ENCODE peak calls at places on chromosomes 6 and 20, in nine cellular contexts. One of them, this sample, is unnamed.

GRCh38 chr6:90285611-90286381 is 10.8 kb downstream of the BACH2 start:
- DNase-seq in HL-60: peak; percentile 53
- DNase-seq in D341Med: no peak
- DNase-seq in HEK293T: peak; percentile 65
- DNase-seq in activated CD8-positive, alpha-beta memory T cell treated with anti-CD3 and anti-CD28 coated beads, Interleukin-2, amount 50 U/mL, for 48 hours: peak; percentile 78
- DNase-seq in ecto neural progenitor cell: peak; percentile 72
- DNase-seq in HFF-Myc: peak; percentile 64
- DNase-seq in endodermal cell: peak; percentile 89
- DNase-seq in NCI-H748 treated with DMSO at 0.1 percent for 48 hours: no peak
- DNase-seq in this sample: peak; percentile 54

GRCh38 chr6:109461733-109462526 is 6.4 kb upstream of the MICAL1 start:
- DNase-seq in HL-60: no peak
- DNase-seq in D341Med: no peak
- DNase-seq in HEK293T: no peak
- DNase-seq in activated CD8-positive, alpha-beta memory T cell treated with anti-CD3 and anti-CD28 coated beads, Interleukin-2, amount 50 U/mL, for 48 hours: no peak
- DNase-seq in ecto neural progenitor cell: no peak
- DNase-seq in HFF-Myc: no peak
- DNase-seq in endodermal cell: no peak
- DNase-seq in NCI-H748 treated with DMSO at 0.1 percent for 48 hours: no peak
- DNase-seq in this sample: no peak

GRCh38 chr6:22906091-22906549 is 336.8 kb downstream of the HDGFL1 start:
- DNase-seq in HL-60: no peak
- DNase-seq in D341Med: peak; percentile 35
- DNase-seq in HEK293T: peak; percentile 21
- DNase-seq in activated CD8-positive, alpha-beta memory T cell treated with anti-CD3 and anti-CD28 coated beads, Interleukin-2, amount 50 U/mL, for 48 hours: no peak
- DNase-seq in ecto neural progenitor cell: no peak
- DNase-seq in HFF-Myc: no peak
- DNase-seq in endodermal cell: peak; percentile 48
- DNase-seq in NCI-H748 treated with DMSO at 0.1 percent for 48 hours: peak; percentile 8
- DNase-seq in this sample: no peak

GRCh38 chr6:13923527-13924145 is 1.1 kb upstream of the RNF182 start:
- DNase-seq in HL-60: no peak
- DNase-seq in D341Med: no peak
- DNase-seq in HEK293T: no peak
- DNase-seq in activated CD8-positive, alpha-beta memory T cell treated with anti-CD3 and anti-CD28 coated beads, Interleukin-2, amount 50 U/mL, for 48 hours: no peak
- DNase-seq in ecto neural progenitor cell: no peak
- DNase-seq in HFF-Myc: no peak
- DNase-seq in endodermal cell: no peak
- DNase-seq in NCI-H748 treated with DMSO at 0.1 percent for 48 hours: no peak
- DNase-seq in this sample: no peak

GRCh38 chr20:38725959-38726848 is 1.9 kb downstream of the SLC32A1 start:
- DNase-seq in HL-60: peak; percentile 9
- DNase-seq in D341Med: peak; percentile 81
- DNase-seq in HEK293T: no peak
- DNase-seq in activated CD8-positive, alpha-beta memory T cell treated with anti-CD3 and anti-CD28 coated beads, Interleukin-2, amount 50 U/mL, for 48 hours: peak; percentile 77
- DNase-seq in ecto neural progenitor cell: peak; percentile 89
- DNase-seq in HFF-Myc: no peak
- DNase-seq in endodermal cell: peak; percentile 97
- DNase-seq in NCI-H748 treated with DMSO at 0.1 percent for 48 hours: no peak
- DNase-seq in this sample: peak; percentile 91

GRCh38 chr6:44219053-44219814 is 2.5 kb downstream of the MYMX start:
- DNase-seq in HL-60: no peak
- DNase-seq in D341Med: no peak
- DNase-seq in HEK293T: peak; percentile 66
- DNase-seq in activated CD8-positive, alpha-beta memory T cell treated with anti-CD3 and anti-CD28 coated beads, Interleukin-2, amount 50 U/mL, for 48 hours: peak; percentile 71
- DNase-seq in ecto neural progenitor cell: peak; percentile 95
- DNase-seq in HFF-Myc: no peak
- DNase-seq in endodermal cell: peak; percentile 97
- DNase-seq in NCI-H748 treated with DMSO at 0.1 percent for 48 hours: peak; percentile 63
- DNase-seq in this sample: peak; percentile 84

GRCh38 chr20:47080365-47080764 is 185.7 kb downstream of the EYA2 start:
- DNase-seq in HL-60: no peak
- DNase-seq in D341Med: no peak
- DNase-seq in HEK293T: no peak
- DNase-seq in activated CD8-positive, alpha-beta memory T cell treated with anti-CD3 and anti-CD28 coated beads, Interleukin-2, amount 50 U/mL, for 48 hours: no peak
- DNase-seq in ecto neural progenitor cell: no peak
- DNase-seq in HFF-Myc: no peak
- DNase-seq in endodermal cell: no peak
- DNase-seq in NCI-H748 treated with DMSO at 0.1 percent for 48 hours: no peak
- DNase-seq in this sample: no peak

GRCh38 chr6:147936703-147937102 is 405.9 kb upstream of the SASH1 start:
- DNase-seq in HL-60: no peak
- DNase-seq in D341Med: no peak
- DNase-seq in HEK293T: no peak
- DNase-seq in activated CD8-positive, alpha-beta memory T cell treated with anti-CD3 and anti-CD28 coated beads, Interleukin-2, amount 50 U/mL, for 48 hours: no peak
- DNase-seq in ecto neural progenitor cell: no peak
- DNase-seq in HFF-Myc: no peak
- DNase-seq in endodermal cell: no peak
- DNase-seq in NCI-H748 treated with DMSO at 0.1 percent for 48 hours: no peak
- DNase-seq in this sample: no peak

GRCh38 chr20:7010584-7010983 is 243.1 kb downstream of the BMP2 start:
- DNase-seq in HL-60: no peak
- DNase-seq in D341Med: no peak
- DNase-seq in HEK293T: no peak
- DNase-seq in activated CD8-positive, alpha-beta memory T cell treated with anti-CD3 and anti-CD28 coated beads, Interleukin-2, amount 50 U/mL, for 48 hours: no peak
- DNase-seq in ecto neural progenitor cell: no peak
- DNase-seq in HFF-Myc: no peak
- DNase-seq in endodermal cell: no peak
- DNase-seq in NCI-H748 treated with DMSO at 0.1 percent for 48 hours: no peak
- DNase-seq in this sample: no peak

GRCh38 chr6:104862456-104862855 is 2.7 kb upstream of the HACE1 start:
- DNase-seq in HL-60: no peak
- DNase-seq in D341Med: no peak
- DNase-seq in HEK293T: no peak
- DNase-seq in activated CD8-positive, alpha-beta memory T cell treated with anti-CD3 and anti-CD28 coated beads, Interleukin-2, amount 50 U/mL, for 48 hours: no peak
- DNase-seq in ecto neural progenitor cell: no peak
- DNase-seq in HFF-Myc: peak; percentile 49
- DNase-seq in endodermal cell: no peak
- DNase-seq in NCI-H748 treated with DMSO at 0.1 percent for 48 hours: no peak
- DNase-seq in this sample: no peak

GRCh38 chr6:151452750-151453427 is 963 bp upstream of the RMND1 start:
- DNase-seq in HL-60: no peak
- DNase-seq in D341Med: no peak
- DNase-seq in HEK293T: no peak
- DNase-seq in activated CD8-positive, alpha-beta memory T cell treated with anti-CD3 and anti-CD28 coated beads, Interleukin-2, amount 50 U/mL, for 48 hours: no peak
- DNase-seq in ecto neural progenitor cell: no peak
- DNase-seq in HFF-Myc: no peak
- DNase-seq in endodermal cell: no peak
- DNase-seq in NCI-H748 treated with DMSO at 0.1 percent for 48 hours: no peak
- DNase-seq in this sample: no peak

GRCh38 chr6:134451529-134451928 is 133.6 kb upstream of the SGK1 start:
- DNase-seq in HL-60: no peak
- DNase-seq in D341Med: no peak
- DNase-seq in HEK293T: no peak
- DNase-seq in activated CD8-positive, alpha-beta memory T cell treated with anti-CD3 and anti-CD28 coated beads, Interleukin-2, amount 50 U/mL, for 48 hours: no peak
- DNase-seq in ecto neural progenitor cell: no peak
- DNase-seq in HFF-Myc: no peak
- DNase-seq in endodermal cell: no peak
- DNase-seq in NCI-H748 treated with DMSO at 0.1 percent for 48 hours: no peak
- DNase-seq in this sample: no peak

GRCh38 chr6:161265975-161266374 is 7.9 kb downstream of the AGPAT4 start:
- DNase-seq in HL-60: no peak
- DNase-seq in D341Med: no peak
- DNase-seq in HEK293T: no peak
- DNase-seq in activated CD8-positive, alpha-beta memory T cell treated with anti-CD3 and anti-CD28 coated beads, Interleukin-2, amount 50 U/mL, for 48 hours: no peak
- DNase-seq in ecto neural progenitor cell: no peak
- DNase-seq in HFF-Myc: no peak
- DNase-seq in endodermal cell: no peak
- DNase-seq in NCI-H748 treated with DMSO at 0.1 percent for 48 hours: no peak
- DNase-seq in this sample: no peak

GRCh38 chr6:107991939-107992560 is 34.0 kb upstream of the SEC63 start:
- DNase-seq in HL-60: no peak
- DNase-seq in D341Med: no peak
- DNase-seq in HEK293T: peak; percentile 16
- DNase-seq in activated CD8-positive, alpha-beta memory T cell treated with anti-CD3 and anti-CD28 coated beads, Interleukin-2, amount 50 U/mL, for 48 hours: no peak
- DNase-seq in ecto neural progenitor cell: no peak
- DNase-seq in HFF-Myc: no peak
- DNase-seq in endodermal cell: no peak
- DNase-seq in NCI-H748 treated with DMSO at 0.1 percent for 48 hours: no peak
- DNase-seq in this sample: no peak

GRCh38 chr6:154928325-154928922 is 66.7 kb upstream of the TIAM2 start:
- DNase-seq in HL-60: peak; percentile 50
- DNase-seq in D341Med: peak; percentile 67
- DNase-seq in HEK293T: peak; percentile 81
- DNase-seq in activated CD8-positive, alpha-beta memory T cell treated with anti-CD3 and anti-CD28 coated beads, Interleukin-2, amount 50 U/mL, for 48 hours: peak; percentile 78
- DNase-seq in ecto neural progenitor cell: no peak
- DNase-seq in HFF-Myc: peak; percentile 59
- DNase-seq in endodermal cell: peak; percentile 85
- DNase-seq in NCI-H748 treated with DMSO at 0.1 percent for 48 hours: peak; percentile 61
- DNase-seq in this sample: peak; percentile 71

GRCh38 chr6:156686429-156686939 is 90.7 kb upstream of the ARID1B start:
- DNase-seq in HL-60: peak; percentile 47
- DNase-seq in D341Med: peak; percentile 72
- DNase-seq in HEK293T: peak; percentile 68
- DNase-seq in activated CD8-positive, alpha-beta memory T cell treated with anti-CD3 and anti-CD28 coated beads, Interleukin-2, amount 50 U/mL, for 48 hours: peak; percentile 61
- DNase-seq in ecto neural progenitor cell: peak; percentile 68
- DNase-seq in HFF-Myc: peak; percentile 29
- DNase-seq in endodermal cell: peak; percentile 80
- DNase-seq in NCI-H748 treated with DMSO at 0.1 percent for 48 hours: peak; percentile 85
- DNase-seq in this sample: peak; percentile 44

GRCh38 chr6:303948-304558 is 11.8 kb downstream of the DUSP22 start:
- DNase-seq in HL-60: no peak
- DNase-seq in D341Med: no peak
- DNase-seq in HEK293T: peak; percentile 35
- DNase-seq in activated CD8-positive, alpha-beta memory T cell treated with anti-CD3 and anti-CD28 coated beads, Interleukin-2, amount 50 U/mL, for 48 hours: no peak
- DNase-seq in ecto neural progenitor cell: no peak
- DNase-seq in HFF-Myc: no peak
- DNase-seq in endodermal cell: peak; percentile 81
- DNase-seq in NCI-H748 treated with DMSO at 0.1 percent for 48 hours: no peak
- DNase-seq in this sample: no peak

GRCh38 chr20:4866429-4866828 is 134.9 kb downstream of the SLC23A2 start:
- DNase-seq in HL-60: no peak
- DNase-seq in D341Med: no peak
- DNase-seq in HEK293T: no peak
- DNase-seq in activated CD8-positive, alpha-beta memory T cell treated with anti-CD3 and anti-CD28 coated beads, Interleukin-2, amount 50 U/mL, for 48 hours: no peak
- DNase-seq in ecto neural progenitor cell: no peak
- DNase-seq in HFF-Myc: no peak
- DNase-seq in endodermal cell: no peak
- DNase-seq in NCI-H748 treated with DMSO at 0.1 percent for 48 hours: no peak
- DNase-seq in this sample: no peak

GRCh38 chr6:160306284-160306683 is 41.9 kb upstream of the SLC22A3 start:
- DNase-seq in HL-60: no peak
- DNase-seq in D341Med: no peak
- DNase-seq in HEK293T: no peak
- DNase-seq in activated CD8-positive, alpha-beta memory T cell treated with anti-CD3 and anti-CD28 coated beads, Interleukin-2, amount 50 U/mL, for 48 hours: no peak
- DNase-seq in ecto neural progenitor cell: no peak
- DNase-seq in HFF-Myc: no peak
- DNase-seq in endodermal cell: no peak
- DNase-seq in NCI-H748 treated with DMSO at 0.1 percent for 48 hours: no peak
- DNase-seq in this sample: no peak

GRCh38 chr6:80165143-80165542 is 58.7 kb downstream of the BCKDHB start:
- DNase-seq in HL-60: peak; percentile 79
- DNase-seq in D341Med: no peak
- DNase-seq in HEK293T: no peak
- DNase-seq in activated CD8-positive, alpha-beta memory T cell treated with anti-CD3 and anti-CD28 coated beads, Interleukin-2, amount 50 U/mL, for 48 hours: no peak
- DNase-seq in ecto neural progenitor cell: no peak
- DNase-seq in HFF-Myc: no peak
- DNase-seq in endodermal cell: no peak
- DNase-seq in NCI-H748 treated with DMSO at 0.1 percent for 48 hours: no peak
- DNase-seq in this sample: no peak

GRCh38 chr6:158396136-158396535 is 83.9 kb downstream of the TULP4 start:
- DNase-seq in HL-60: no peak
- DNase-seq in D341Med: no peak
- DNase-seq in HEK293T: no peak
- DNase-seq in activated CD8-positive, alpha-beta memory T cell treated with anti-CD3 and anti-CD28 coated beads, Interleukin-2, amount 50 U/mL, for 48 hours: no peak
- DNase-seq in ecto neural progenitor cell: no peak
- DNase-seq in HFF-Myc: no peak
- DNase-seq in endodermal cell: no peak
- DNase-seq in NCI-H748 treated with DMSO at 0.1 percent for 48 hours: peak; percentile 5
- DNase-seq in this sample: no peak

GRCh38 chr6:150290429-150290828 is 78.4 kb upstream of the IYD start:
- DNase-seq in HL-60: no peak
- DNase-seq in D341Med: no peak
- DNase-seq in HEK293T: no peak
- DNase-seq in activated CD8-positive, alpha-beta memory T cell treated with anti-CD3 and anti-CD28 coated beads, Interleukin-2, amount 50 U/mL, for 48 hours: no peak
- DNase-seq in ecto neural progenitor cell: no peak
- DNase-seq in HFF-Myc: no peak
- DNase-seq in endodermal cell: no peak
- DNase-seq in NCI-H748 treated with DMSO at 0.1 percent for 48 hours: no peak
- DNase-seq in this sample: no peak

GRCh38 chr6:126112171-126112632 is 125.9 kb downstream of the TRMT11 start:
- DNase-seq in HL-60: no peak
- DNase-seq in D341Med: no peak
- DNase-seq in HEK293T: no peak
- DNase-seq in activated CD8-positive, alpha-beta memory T cell treated with anti-CD3 and anti-CD28 coated beads, Interleukin-2, amount 50 U/mL, for 48 hours: no peak
- DNase-seq in ecto neural progenitor cell: no peak
- DNase-seq in HFF-Myc: no peak
- DNase-seq in endodermal cell: no peak
- DNase-seq in NCI-H748 treated with DMSO at 0.1 percent for 48 hours: no peak
- DNase-seq in this sample: no peak

GRCh38 chr6:79082304-79082703 is 4.2 kb upstream of the PHIP start:
- DNase-seq in HL-60: no peak
- DNase-seq in D341Med: no peak
- DNase-seq in HEK293T: no peak
- DNase-seq in activated CD8-positive, alpha-beta memory T cell treated with anti-CD3 and anti-CD28 coated beads, Interleukin-2, amount 50 U/mL, for 48 hours: no peak
- DNase-seq in ecto neural progenitor cell: no peak
- DNase-seq in HFF-Myc: no peak
- DNase-seq in endodermal cell: no peak
- DNase-seq in NCI-H748 treated with DMSO at 0.1 percent for 48 hours: no peak
- DNase-seq in this sample: no peak

GRCh38 chr20:32028647-32029372 is 18.6 kb downstream of the CCM2L start:
- DNase-seq in HL-60: no peak
- DNase-seq in D341Med: peak; percentile 54
- DNase-seq in HEK293T: no peak
- DNase-seq in activated CD8-positive, alpha-beta memory T cell treated with anti-CD3 and anti-CD28 coated beads, Interleukin-2, amount 50 U/mL, for 48 hours: no peak
- DNase-seq in ecto neural progenitor cell: peak; percentile 86
- DNase-seq in HFF-Myc: no peak
- DNase-seq in endodermal cell: peak; percentile 79
- DNase-seq in NCI-H748 treated with DMSO at 0.1 percent for 48 hours: no peak
- DNase-seq in this sample: peak; percentile 87

GRCh38 chr6:88741071-88741470 is 222.3 kb downstream of the RNGTT start:
- DNase-seq in HL-60: no peak
- DNase-seq in D341Med: no peak
- DNase-seq in HEK293T: no peak
- DNase-seq in activated CD8-positive, alpha-beta memory T cell treated with anti-CD3 and anti-CD28 coated beads, Interleukin-2, amount 50 U/mL, for 48 hours: no peak
- DNase-seq in ecto neural progenitor cell: no peak
- DNase-seq in HFF-Myc: no peak
- DNase-seq in endodermal cell: no peak
- DNase-seq in NCI-H748 treated with DMSO at 0.1 percent for 48 hours: no peak
- DNase-seq in this sample: no peak

GRCh38 chr6:151236668-151237401 is 2.9 kb upstream of the AKAP12 start:
- DNase-seq in HL-60: no peak
- DNase-seq in D341Med: no peak
- DNase-seq in HEK293T: no peak
- DNase-seq in activated CD8-positive, alpha-beta memory T cell treated with anti-CD3 and anti-CD28 coated beads, Interleukin-2, amount 50 U/mL, for 48 hours: no peak
- DNase-seq in ecto neural progenitor cell: no peak
- DNase-seq in HFF-Myc: no peak
- DNase-seq in endodermal cell: no peak
- DNase-seq in NCI-H748 treated with DMSO at 0.1 percent for 48 hours: no peak
- DNase-seq in this sample: no peak

GRCh38 chr6:140909156-140909555 is 1223.6 kb upstream of the GJE1 start:
- DNase-seq in HL-60: no peak
- DNase-seq in D341Med: no peak
- DNase-seq in HEK293T: no peak
- DNase-seq in activated CD8-positive, alpha-beta memory T cell treated with anti-CD3 and anti-CD28 coated beads, Interleukin-2, amount 50 U/mL, for 48 hours: no peak
- DNase-seq in ecto neural progenitor cell: no peak
- DNase-seq in HFF-Myc: no peak
- DNase-seq in endodermal cell: no peak
- DNase-seq in NCI-H748 treated with DMSO at 0.1 percent for 48 hours: no peak
- DNase-seq in this sample: no peak

GRCh38 chr20:8996817-8997512 is 71.9 kb upstream of the PLCB4 start:
- DNase-seq in HL-60: no peak
- DNase-seq in D341Med: no peak
- DNase-seq in HEK293T: no peak
- DNase-seq in activated CD8-positive, alpha-beta memory T cell treated with anti-CD3 and anti-CD28 coated beads, Interleukin-2, amount 50 U/mL, for 48 hours: no peak
- DNase-seq in ecto neural progenitor cell: no peak
- DNase-seq in HFF-Myc: no peak
- DNase-seq in endodermal cell: no peak
- DNase-seq in NCI-H748 treated with DMSO at 0.1 percent for 48 hours: peak; percentile 39
- DNase-seq in this sample: no peak

GRCh38 chr20:41222299-41222698 is 85.0 kb downstream of the PLCG1 start:
- DNase-seq in HL-60: no peak
- DNase-seq in D341Med: no peak
- DNase-seq in HEK293T: no peak
- DNase-seq in activated CD8-positive, alpha-beta memory T cell treated with anti-CD3 and anti-CD28 coated beads, Interleukin-2, amount 50 U/mL, for 48 hours: no peak
- DNase-seq in ecto neural progenitor cell: no peak
- DNase-seq in HFF-Myc: no peak
- DNase-seq in endodermal cell: no peak
- DNase-seq in NCI-H748 treated with DMSO at 0.1 percent for 48 hours: no peak
- DNase-seq in this sample: no peak

GRCh38 chr6:53058388-53058890 is 6.8 kb upstream of the FBXO9 start:
- DNase-seq in HL-60: no peak
- DNase-seq in D341Med: no peak
- DNase-seq in HEK293T: no peak
- DNase-seq in activated CD8-positive, alpha-beta memory T cell treated with anti-CD3 and anti-CD28 coated beads, Interleukin-2, amount 50 U/mL, for 48 hours: no peak
- DNase-seq in ecto neural progenitor cell: no peak
- DNase-seq in HFF-Myc: no peak
- DNase-seq in endodermal cell: no peak
- DNase-seq in NCI-H748 treated with DMSO at 0.1 percent for 48 hours: no peak
- DNase-seq in this sample: no peak